ENCODE peak calls at places on chromosomes 3 and 15, in nine cellular contexts. G, O, V, Y, D, T, I, B and F are unnamed samples.

GRCh38 chr3:67804089-67804488 is 149.7 kb upstream of the SUCLG2 start:
- DNase-seq in G (no peak), O (no peak), V (no peak), Y (no peak), D (no peak), T (no peak), I (no peak), B (no peak), F (no peak)

GRCh38 chr3:158451405-158452045 is 119.5 kb upstream of the MLF1 start:
- DNase-seq in G (no peak), O (no peak), V (no peak), Y (no peak), D (no peak), T (no peak), I (no peak), B (no peak), F (no peak)

GRCh38 chr3:156812521-156813335 is 13.4 kb upstream of the LEKR1 start:
- DNase-seq in G (peak), O (no peak), V (no peak), Y (peak), D (peak), T (no peak), I (no peak), B (no peak), F (no peak)

GRCh38 chr3:159872374-159873109 is 116.1 kb upstream of the IL12A start:
- DNase-seq in G (no peak), O (no peak), V (no peak), Y (peak), D (peak), T (no peak), I (no peak), B (no peak), F (no peak)

GRCh38 chr15:43799209-43799944 is 643 bp downstream of the SERINC4 start:
- DNase-seq in G (no peak), O (no peak), V (no peak), Y (no peak), D (no peak), T (no peak), I (no peak), B (no peak), F (no peak)

GRCh38 chr3:195522254-195523023 is 20.7 kb downstream of the PPP1R2 start:
- DNase-seq in G (no peak), O (no peak), V (no peak), Y (peak), D (no peak), T (no peak), I (no peak), B (peak), F (no peak)

GRCh38 chr3:141275511-141275910 is 43.9 kb downstream of the PXYLP1 start:
- DNase-seq in G (no peak), O (no peak), V (no peak), Y (no peak), D (no peak), T (no peak), I (no peak), B (no peak), F (no peak)

GRCh38 chr15:79078763-79079395 is 11.7 kb downstream of the RASGRF1 start:
- DNase-seq in G (no peak), O (no peak), V (no peak), Y (no peak), D (no peak), T (no peak), I (no peak), B (no peak), F (no peak)

GRCh38 chr15:57559875-57560274 is 31.8 kb upstream of the MYZAP start:
- DNase-seq in G (peak), O (peak), V (peak), Y (peak), D (peak), T (peak), I (peak), B (no peak), F (peak)

GRCh38 chr3:88985491-88985890 is 121.9 kb upstream of the EPHA3 start:
- DNase-seq in G (no peak), O (no peak), V (no peak), Y (no peak), D (peak), T (no peak), I (no peak), B (no peak), F (no peak)

GRCh38 chr3:127082066-127082465 is 99.2 kb downstream of the PLXNA1 start:
- DNase-seq in G (no peak), O (no peak), V (no peak), Y (no peak), D (no peak), T (no peak), I (no peak), B (no peak), F (no peak)

GRCh38 chr3:196486263-196486662 is 17.3 kb downstream of the RNF168 start:
- DNase-seq in G (no peak), O (no peak), V (peak), Y (peak), D (no peak), T (no peak), I (no peak), B (no peak), F (no peak)

GRCh38 chr3:36149447-36149865 is 230.8 kb upstream of the STAC start:
- DNase-seq in G (no peak), O (no peak), V (no peak), Y (no peak), D (no peak), T (no peak), I (no peak), B (no peak), F (no peak)

GRCh38 chr3:114496021-114496434 is 202.2 kb downstream of the TIGIT start:
- DNase-seq in G (no peak), O (no peak), V (no peak), Y (peak), D (no peak), T (no peak), I (peak), B (no peak), F (peak)

GRCh38 chr15:40115670-40116093 is 7.0 kb upstream of the BMF start:
- DNase-seq in G (no peak), O (no peak), V (peak), Y (peak), D (peak), T (no peak), I (no peak), B (no peak), F (peak)

GRCh38 chr15:27675571-27675970 is 423.5 kb downstream of the OCA2 start:
- DNase-seq in G (no peak), O (no peak), V (no peak), Y (no peak), D (no peak), T (no peak), I (no peak), B (no peak), F (no peak)

GRCh38 chr15:58383876-58384275 is 47.9 kb upstream of the LIPC start:
- DNase-seq in G (no peak), O (no peak), V (peak), Y (no peak), D (no peak), T (peak), I (no peak), B (no peak), F (no peak)

GRCh38 chr3:55771503-55771902 is 284.4 kb upstream of the WNT5A start:
- DNase-seq in G (no peak), O (no peak), V (no peak), Y (no peak), D (no peak), T (no peak), I (no peak), B (no peak), F (no peak)

GRCh38 chr3:182731764-182732163 is 61.5 kb upstream of the ATP11B start:
- DNase-seq in G (no peak), O (no peak), V (no peak), Y (no peak), D (no peak), T (no peak), I (no peak), B (no peak), F (no peak)

GRCh38 chr15:33675246-33675645 is 293.1 kb upstream of the CHRM5 start:
- DNase-seq in G (peak), O (no peak), V (no peak), Y (peak), D (peak), T (no peak), I (no peak), B (peak), F (no peak)

GRCh38 chr3:144085964-144086363 is 114.3 kb downstream of the DIPK2A start:
- DNase-seq in G (peak), O (no peak), V (no peak), Y (peak), D (peak), T (no peak), I (no peak), B (no peak), F (no peak)

GRCh38 chr15:40911139-40911538 is 16.9 kb downstream of the VPS18 start:
- DNase-seq in G (no peak), O (no peak), V (peak), Y (no peak), D (no peak), T (no peak), I (no peak), B (peak), F (no peak)

GRCh38 chr3:72595927-72596610 is 252.2 kb downstream of the SHQ1 start:
- DNase-seq in G (no peak), O (no peak), V (no peak), Y (no peak), D (no peak), T (no peak), I (no peak), B (no peak), F (no peak)

GRCh38 chr15:25679964-25680658 is 183.0 kb downstream of the ATP10A start:
- DNase-seq in G (no peak), O (no peak), V (no peak), Y (no peak), D (no peak), T (no peak), I (no peak), B (no peak), F (no peak)

GRCh38 chr3:193225726-193226125 is 15.3 kb upstream of the PLAAT1 start:
- DNase-seq in G (no peak), O (no peak), V (peak), Y (no peak), D (no peak), T (no peak), I (no peak), B (no peak), F (no peak)

GRCh38 chr15:79192462-79193036 is 90.0 kb upstream of the ANKRD34C start:
- DNase-seq in G (no peak), O (no peak), V (no peak), Y (no peak), D (no peak), T (no peak), I (no peak), B (no peak), F (no peak)

GRCh38 chr3:80275120-80275519 is 507.3 kb upstream of the ROBO1 start:
- DNase-seq in G (no peak), O (no peak), V (no peak), Y (no peak), D (no peak), T (no peak), I (no peak), B (no peak), F (no peak)

GRCh38 chr15:60964527-60964926 is 264.6 kb downstream of the RORA start:
- DNase-seq in G (no peak), O (no peak), V (no peak), Y (no peak), D (no peak), T (no peak), I (no peak), B (peak), F (no peak)

GRCh38 chr3:151550642-151551041 is 89.8 kb upstream of the IGSF10 start:
- DNase-seq in G (no peak), O (no peak), V (no peak), Y (no peak), D (no peak), T (no peak), I (no peak), B (no peak), F (no peak)

GRCh38 chr3:81592101-81592500 is 169.3 kb downstream of the GBE1 start:
- DNase-seq in G (no peak), O (no peak), V (no peak), Y (peak), D (no peak), T (no peak), I (no peak), B (no peak), F (no peak)

GRCh38 chr3:27278391-27279055 is 90.7 kb downstream of the NEK10 start:
- DNase-seq in G (no peak), O (no peak), V (no peak), Y (no peak), D (no peak), T (no peak), I (no peak), B (no peak), F (no peak)

GRCh38 chr3:184524981-184525336 is 36.6 kb upstream of the EPHB3 start:
- DNase-seq in G (no peak), O (no peak), V (no peak), Y (no peak), D (no peak), T (no peak), I (no peak), B (no peak), F (no peak)

GRCh38 chr3:177459397-177459796 is 262.1 kb upstream of the TBL1XR1 start:
- DNase-seq in G (no peak), O (no peak), V (no peak), Y (peak), D (no peak), T (no peak), I (no peak), B (no peak), F (no peak)

GRCh38 chr3:116440196-116440595 is 5.1 kb downstream of the LSAMP start:
- DNase-seq in G (no peak), O (no peak), V (no peak), Y (peak), D (peak), T (no peak), I (no peak), B (no peak), F (no peak)

GRCh38 chr15:101124731-101125558 is 126.9 kb downstream of the CHSY1 start:
- DNase-seq in G (no peak), O (no peak), V (no peak), Y (peak), D (no peak), T (no peak), I (no peak), B (no peak), F (no peak)

GRCh38 chr3:55742027-55742710 is 255.1 kb upstream of the WNT5A start:
- DNase-seq in G (no peak), O (no peak), V (no peak), Y (no peak), D (no peak), T (no peak), I (no peak), B (no peak), F (no peak)

GRCh38 chr15:75193272-75193671 is 8.4 kb upstream of the C15orf39 start:
- DNase-seq in G (no peak), O (no peak), V (no peak), Y (no peak), D (no peak), T (no peak), I (no peak), B (no peak), F (no peak)